ENCODE peak calls at places on chromosomes 16 and 17, in four cellular contexts. One of them, this sample, is unnamed.

GRCh38 chr16:81657731-81658130 is 121.4 kb upstream of the PLCG2 start:
- DNase-seq in GM23248: no peak
- DNase-seq in neural progenitor cell: no peak
- DNase-seq in GM12878: no peak
- DNase-seq in this sample: no peak

GRCh38 chr17:35486920-35487727 is 38.6 kb upstream of the SLFN13 start:
- DNase-seq in GM23248: peak; percentile 91
- DNase-seq in neural progenitor cell: no peak
- DNase-seq in GM12878: peak; percentile 23
- DNase-seq in this sample: peak; percentile 37

GRCh38 chr17:48555183-48555615 is 10.3 kb upstream of the HOXB2 start:
- DNase-seq in GM12878: no peak
- DNase-seq in neural progenitor cell: no peak
- DNase-seq in GM23248: peak; percentile 77
- DNase-seq in this sample: no peak

GRCh38 chr17:78824240-78824639 is 16.4 kb downstream of the USP36 start:
- DNase-seq in GM23248: no peak
- DNase-seq in neural progenitor cell: no peak
- DNase-seq in GM12878: no peak
- DNase-seq in this sample: no peak

GRCh38 chr17:29586676-29587469 is 2.6 kb downstream of the GIT1 start:
- DNase-seq in neural progenitor cell: no peak
- DNase-seq in GM23248: no peak
- DNase-seq in GM12878: no peak
- DNase-seq in this sample: no peak

GRCh38 chr17:76240461-76241204 is at the start of gene RNF157:
- DNase-seq in GM23248: peak; percentile 66
- DNase-seq in GM12878: no peak
- DNase-seq in neural progenitor cell: peak; percentile 95
- DNase-seq in this sample: no peak

GRCh38 chr16:12502671-12503070 is 301.0 kb downstream of the CPPED1 start:
- DNase-seq in neural progenitor cell: no peak
- DNase-seq in GM23248: no peak
- DNase-seq in GM12878: no peak
- DNase-seq in this sample: no peak

GRCh38 chr16:7055443-7055842 is 277.2 kb upstream of the RBFOX1 start:
- DNase-seq in neural progenitor cell: no peak
- DNase-seq in GM12878: no peak
- DNase-seq in GM23248: no peak
- DNase-seq in this sample: no peak

GRCh38 chr17:6936370-6937028 is 59.4 kb upstream of the ALOX12 start:
- DNase-seq in GM23248: peak; percentile 70
- DNase-seq in GM12878: no peak
- DNase-seq in neural progenitor cell: no peak
- DNase-seq in this sample: no peak

GRCh38 chr16:67922740-67923139 is 8.9 kb downstream of the CTRL start:
- DNase-seq in neural progenitor cell: no peak
- DNase-seq in GM23248: no peak
- DNase-seq in GM12878: no peak
- DNase-seq in this sample: no peak

GRCh38 chr17:18018411-18018921 is 20.5 kb downstream of the ATPAF2 start:
- DNase-seq in GM23248: no peak
- DNase-seq in neural progenitor cell: no peak
- DNase-seq in GM12878: no peak
- DNase-seq in this sample: no peak
- H3K9ac ChIP-seq in GM23248: no peak overlapping the region
- H3K9ac ChIP-seq in neural progenitor cell: no peak overlapping the region
- H3K9ac ChIP-seq in GM12878: no peak overlapping the region
- H3K9ac ChIP-seq in this sample: no peak overlapping the region

DNA sequence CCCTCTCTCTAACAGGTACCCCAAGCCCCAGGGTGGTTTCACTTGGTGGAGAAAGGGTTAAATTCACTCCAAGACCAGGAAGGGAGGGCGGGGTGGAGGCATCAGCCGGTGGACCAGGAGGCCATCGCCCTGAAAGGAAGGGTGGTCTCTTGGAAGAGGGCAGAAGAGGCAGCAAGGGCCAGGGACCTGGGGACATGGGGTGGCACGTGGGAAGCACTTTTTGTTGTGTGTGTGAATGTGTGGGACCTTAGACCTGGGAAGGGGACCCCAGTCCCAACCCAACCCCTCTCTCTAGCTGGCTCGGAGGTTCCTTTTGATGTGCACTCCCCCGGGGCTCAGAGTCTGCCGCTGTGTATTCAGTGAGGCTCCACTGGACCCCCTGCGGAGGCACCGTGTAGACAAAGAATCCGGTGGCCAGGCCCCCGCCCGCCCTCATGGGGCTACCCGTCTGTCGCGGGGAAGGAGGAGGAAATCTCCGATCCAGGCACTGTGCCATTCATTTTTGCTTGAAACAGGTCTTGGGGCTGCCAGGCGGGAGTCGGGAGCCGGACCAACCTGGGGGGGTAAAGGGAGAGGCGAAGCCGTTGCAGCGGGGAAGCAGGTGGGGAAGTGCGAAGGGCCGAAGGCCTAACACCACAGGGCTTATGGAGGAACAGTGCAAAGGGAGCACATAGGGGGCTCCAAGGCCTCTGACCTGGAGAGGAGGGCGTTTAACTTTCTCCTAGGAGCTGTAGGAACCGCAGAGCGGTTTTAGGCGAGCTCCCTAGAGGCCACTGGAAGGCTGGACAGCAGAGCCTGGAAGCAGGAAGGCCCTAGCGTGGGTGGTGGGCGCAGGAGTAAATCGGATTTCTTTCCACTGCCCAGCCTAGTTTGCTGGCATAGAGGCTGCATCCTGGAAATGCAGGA is 3.2 kb upstream of the WNT3 start:
- DNase-seq in GM23248: no peak
- DNase-seq in neural progenitor cell: peak; percentile 49
- DNase-seq in GM12878: no peak
- DNase-seq in this sample: no peak
- TF ChIP-seq EZH2 in GM23248: peak; percentile 84
- TF ChIP-seq EZH2 in neural progenitor cell: peak; percentile 72
- TF ChIP-seq EZH2 in GM12878: no peak
- TF ChIP-seq EZH2 in this sample: no peak

DNA sequence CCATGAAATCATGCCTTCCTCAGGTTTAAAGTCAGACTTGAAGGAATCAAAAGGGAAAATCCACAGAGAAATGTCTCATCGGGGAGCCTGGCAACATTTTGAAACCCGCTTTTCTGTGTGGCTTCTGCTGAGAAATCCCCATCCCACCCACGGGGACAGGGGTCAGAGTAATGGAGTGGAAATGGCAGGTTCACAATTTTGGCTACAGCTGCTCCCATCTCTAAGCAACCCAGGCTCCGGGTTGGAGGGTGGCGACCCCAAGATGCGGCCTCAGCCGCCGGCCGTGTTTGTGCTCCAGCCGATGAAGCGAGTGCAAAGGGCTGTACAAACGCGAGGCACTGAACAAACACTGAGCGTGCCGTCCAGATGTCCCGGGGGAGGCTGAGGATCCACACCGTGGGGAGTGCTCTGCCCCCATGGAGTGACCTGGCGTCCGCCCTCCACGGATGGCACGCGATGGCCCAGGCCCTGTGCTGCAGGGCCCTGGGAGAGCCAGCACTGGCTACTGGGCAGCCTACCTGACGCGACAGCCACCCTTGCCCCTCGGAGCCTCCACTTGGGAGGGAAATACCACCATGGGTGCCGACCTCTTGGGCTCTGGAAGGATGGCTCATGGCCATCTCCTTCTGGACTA is 22.2 kb downstream of the SLC43A2 start:
- DNase-seq in neural progenitor cell: no peak
- DNase-seq in GM23248: no peak
- DNase-seq in GM12878: no peak
- DNase-seq in this sample: no peak
- H3K9ac ChIP-seq in neural progenitor cell: no peak overlapping the region
- H3K9ac ChIP-seq in GM23248: no peak overlapping the region
- H3K9ac ChIP-seq in GM12878: peak overlapping the region; percentile 64
- H3K9ac ChIP-seq in this sample: no peak overlapping the region

GRCh38 chr17:58531122-58531521 is 16.7 kb upstream of the MTMR4 start:
- DNase-seq in GM12878: no peak
- DNase-seq in neural progenitor cell: peak; percentile 44
- DNase-seq in GM23248: no peak
- DNase-seq in this sample: no peak

GRCh38 chr17:58533616-58534188 is 19.3 kb upstream of the MTMR4 start:
- DNase-seq in GM12878: no peak
- DNase-seq in neural progenitor cell: no peak
- DNase-seq in GM23248: no peak
- DNase-seq in this sample: no peak

GRCh38 chr17:58530655-58531054 is 16.2 kb upstream of the MTMR4 start:
- DNase-seq in neural progenitor cell: peak; percentile 21
- DNase-seq in GM23248: no peak
- DNase-seq in GM12878: no peak
- DNase-seq in this sample: no peak

GRCh38 chr17:58532555-58532951 is 18.1 kb upstream of the MTMR4 start:
- DNase-seq in neural progenitor cell: peak; percentile 30
- DNase-seq in GM12878: no peak
- DNase-seq in GM23248: no peak
- DNase-seq in this sample: no peak

DNA sequence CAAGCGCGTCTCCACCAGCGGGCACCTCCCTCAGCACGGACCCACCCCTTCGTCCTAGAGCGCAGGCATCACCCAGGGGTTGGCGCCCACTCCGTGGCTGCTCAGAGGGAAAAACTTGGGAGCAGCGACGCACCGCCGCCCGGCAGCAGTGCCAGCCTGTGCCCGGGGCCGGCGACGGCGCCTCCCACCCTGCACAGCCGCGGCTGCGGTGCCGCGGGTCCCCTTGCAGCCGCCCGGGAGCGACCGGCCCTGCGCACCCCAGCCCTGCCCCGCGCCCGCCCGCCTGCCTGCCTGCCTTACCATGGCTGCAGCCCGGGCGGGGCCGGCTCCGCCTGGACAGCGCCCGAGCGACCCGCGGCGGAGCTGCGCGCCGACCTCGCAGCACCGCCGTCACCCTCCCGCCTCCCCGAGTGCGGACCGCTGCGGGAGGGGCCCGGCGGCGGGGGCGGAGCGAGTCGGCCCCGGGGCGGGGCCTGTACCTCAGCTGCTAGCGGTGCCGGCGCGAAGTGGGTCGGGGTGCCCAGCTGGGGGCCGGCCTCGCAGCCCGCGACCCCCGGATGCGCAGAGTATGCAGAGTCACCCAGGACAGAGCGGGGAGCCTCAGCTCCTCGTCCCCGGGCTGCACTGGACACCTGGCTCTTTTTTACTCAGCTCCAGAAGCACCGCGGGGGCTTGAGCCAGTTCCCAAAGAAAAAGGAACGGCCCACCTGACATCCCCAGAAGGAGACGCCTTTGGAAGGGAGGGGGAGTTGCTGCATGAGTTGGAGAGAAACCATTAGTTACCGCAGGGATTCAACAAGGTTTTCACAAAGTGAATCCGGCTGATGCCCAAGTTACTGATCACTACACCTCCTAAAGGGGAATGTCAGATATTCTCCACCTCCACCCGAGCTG is 17.5 kb upstream of the MTMR4 start:
- DNase-seq in neural progenitor cell: peak; percentile 90
- DNase-seq in GM23248: peak; percentile 79
- DNase-seq in GM12878: no peak
- DNase-seq in this sample: no peak
- TF ChIP-seq EZH2 in neural progenitor cell: no peak
- TF ChIP-seq EZH2 in GM23248: no peak
- TF ChIP-seq EZH2 in GM12878: no peak
- TF ChIP-seq EZH2 in this sample: no peak

GRCh38 chr16:2096853-2097620 is 38.7 kb downstream of the PKD1 start:
- DNase-seq in neural progenitor cell: no peak
- DNase-seq in GM12878: no peak
- DNase-seq in GM23248: no peak
- DNase-seq in this sample: no peak
- H3K9ac ChIP-seq in neural progenitor cell: no peak overlapping the region
- H3K9ac ChIP-seq in GM12878: no peak overlapping the region
- H3K9ac ChIP-seq in GM23248: no peak overlapping the region
- H3K9ac ChIP-seq in this sample: no peak overlapping the region

GRCh38 chr17:44384823-44385286 is 4.6 kb downstream of the ITGA2B start:
- DNase-seq in GM12878: no peak
- DNase-seq in neural progenitor cell: no peak
- DNase-seq in GM23248: peak; percentile 33
- DNase-seq in this sample: no peak
- TF ChIP-seq EZH2 in GM12878: no peak
- TF ChIP-seq EZH2 in neural progenitor cell: peak; percentile 51
- TF ChIP-seq EZH2 in GM23248: peak; percentile 83
- TF ChIP-seq EZH2 in this sample: no peak

This sample was measured in SK-N-MC.